ENCODE peak calls at places on chromosomes 16 and 17, in four cellular contexts. G is GM12878, K is K562, S is endothelial cell of umbilical vein. Z is an unnamed sample.

GRCh38 chr16:23269248-23270091 is 32.6 kb upstream of the SCNN1B start:
- DNase-seq in G (no peak), K (peak; percentile 20), S (no peak), Z (no peak)

GRCh38 chr16:59164461-59164860 is 430.3 kb upstream of the GOT2 start:
- DNase-seq in G (no peak), K (peak; percentile 1), S (peak; percentile 15), Z (no peak)

GRCh38 chr17:61487668-61488595 is 35.7 kb downstream of the TBX4 start:
- DNase-seq in G (no peak), K (no peak), S (no peak), Z (no peak)

GRCh38 chr16:22614271-22614947 is 103.7 kb downstream of the NPIPB5 start:
- DNase-seq in G (no peak), K (no peak), S (no peak), Z (no peak)

GRCh38 chr17:80504671-80505413 is 28.4 kb upstream of the NPTX1 start:
- DNase-seq in G (no peak), K (no peak), S (no peak), Z (peak; percentile 85)

GRCh38 chr16:75244844-75245758 is 6.3 kb downstream of the BCAR1 start:
- DNase-seq in G (no peak), K (no peak), S (peak; percentile 94), Z (peak; percentile 98)

GRCh38 chr16:47887496-47887895 is 268.3 kb downstream of the ABCC12 start:
- DNase-seq in G (no peak), K (no peak), S (no peak), Z (peak; percentile 33)

GRCh38 chr17:71188811-71189492 is 931.9 kb upstream of the SOX9 start:
- DNase-seq in G (no peak), K (no peak), S (no peak), Z (peak; percentile 95)

GRCh38 chr16:19555938-19556778 is 655 bp downstream of the VPS35L start:
- DNase-seq in G (peak; percentile 13), K (peak; percentile 85), S (peak; percentile 52), Z (peak; percentile 26)

GRCh38 chr16:85079785-85080602 is 32.3 kb downstream of the CIBAR2 start:
- DNase-seq in G (no peak), K (no peak), S (no peak), Z (no peak)

GRCh38 chr16:2690852-2691251 is 8.5 kb downstream of the KCTD5 start:
- DNase-seq in G (no peak), K (no peak), S (no peak), Z (no peak)

GRCh38 chr17:63516910-63517824 is 6.0 kb upstream of the KCNH6 start:
- DNase-seq in G (peak; percentile 19), K (no peak), S (no peak), Z (peak; percentile 86)

GRCh38 chr16:3274947-3275346 is 8.3 kb upstream of the ZNF263 start:
- DNase-seq in G (no peak), K (no peak), S (no peak), Z (no peak)

GRCh38 chr16:54107803-54108202 is 178.8 kb downstream of the IRX3 start:
- DNase-seq in G (no peak), K (no peak), S (no peak), Z (no peak)

GRCh38 chr16:89697616-89698331 is 3.7 kb downstream of the SPATA2L start:
- DNase-seq in G (no peak), K (no peak), S (no peak), Z (no peak)

GRCh38 chr16:67088551-67088950 is 21.2 kb upstream of the PHAF1 start:
- DNase-seq in G (no peak), K (no peak), S (no peak), Z (no peak)

GRCh38 chr17:77744268-77744988 is 214.1 kb upstream of the TNRC6C start:
- DNase-seq in G (no peak), K (no peak), S (no peak), Z (no peak)

GRCh38 chr17:81673561-81674258 is 7.2 kb downstream of the CCDC137 start:
- DNase-seq in G (no peak), K (no peak), S (no peak), Z (no peak)

GRCh38 chr17:81672504-81672903 is 6.0 kb downstream of the CCDC137 start:
- DNase-seq in G (no peak), K (no peak), S (no peak), Z (no peak)

GRCh38 chr17:81667754-81668153 is 1.2 kb downstream of the CCDC137 start:
- DNase-seq in G (no peak), K (peak; percentile 80), S (no peak), Z (no peak)

GRCh38 chr17:81676906-81677305 is 6.7 kb downstream of the ARL16 start:
- DNase-seq in G (no peak), K (no peak), S (no peak), Z (no peak)

DNA sequence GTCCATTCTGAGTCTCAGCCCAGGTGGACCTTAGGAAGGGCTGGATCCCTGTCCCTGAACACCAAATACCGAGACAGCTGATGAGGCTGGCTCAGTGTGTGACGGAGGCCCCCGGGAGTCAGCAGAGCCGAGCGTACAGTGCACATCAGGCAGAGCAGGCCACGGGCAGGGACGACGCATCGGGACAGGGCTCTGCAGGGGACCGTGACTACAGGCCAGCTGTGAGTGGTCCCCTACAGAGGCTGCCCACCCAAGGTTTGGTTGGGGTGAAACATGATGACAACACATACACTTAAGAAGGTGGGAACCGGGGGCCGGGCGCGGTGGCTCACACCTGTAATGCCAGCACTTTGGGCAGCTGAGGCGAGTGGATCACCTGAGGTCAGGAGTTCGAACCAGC is 6.4 kb downstream of the CCDC137 start:
- DNase-seq in G (no peak), K (no peak), S (no peak), Z (no peak)
- TF ChIP-seq FOS in G (no peak), K (no peak), S (no peak), Z (no peak)

DNA sequence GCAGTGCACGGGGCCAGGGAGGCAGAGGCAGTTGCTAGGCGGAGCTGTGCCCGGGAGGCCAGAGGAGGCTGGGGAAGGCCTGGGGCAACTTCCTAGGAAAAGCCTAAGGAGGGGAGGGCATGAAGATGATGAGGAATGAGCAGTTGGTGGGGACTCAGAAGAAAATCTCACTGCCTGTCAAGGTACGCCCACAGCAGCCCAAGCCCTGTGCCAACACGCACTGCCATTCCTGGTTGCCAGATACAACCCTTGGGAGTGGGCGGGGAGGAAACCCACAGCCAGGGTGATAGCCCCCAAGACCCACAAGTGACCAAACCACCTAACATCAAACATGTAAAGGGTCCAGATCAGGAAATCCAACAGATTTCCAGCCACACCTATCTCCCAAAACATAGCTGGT is 36.2 kb downstream of the SMPD3 start:
- DNase-seq in G (no peak), K (no peak), S (no peak), Z (no peak)
- TF ChIP-seq FOS in G (no peak), K (no peak), S (no peak), Z (no peak)

DNA sequence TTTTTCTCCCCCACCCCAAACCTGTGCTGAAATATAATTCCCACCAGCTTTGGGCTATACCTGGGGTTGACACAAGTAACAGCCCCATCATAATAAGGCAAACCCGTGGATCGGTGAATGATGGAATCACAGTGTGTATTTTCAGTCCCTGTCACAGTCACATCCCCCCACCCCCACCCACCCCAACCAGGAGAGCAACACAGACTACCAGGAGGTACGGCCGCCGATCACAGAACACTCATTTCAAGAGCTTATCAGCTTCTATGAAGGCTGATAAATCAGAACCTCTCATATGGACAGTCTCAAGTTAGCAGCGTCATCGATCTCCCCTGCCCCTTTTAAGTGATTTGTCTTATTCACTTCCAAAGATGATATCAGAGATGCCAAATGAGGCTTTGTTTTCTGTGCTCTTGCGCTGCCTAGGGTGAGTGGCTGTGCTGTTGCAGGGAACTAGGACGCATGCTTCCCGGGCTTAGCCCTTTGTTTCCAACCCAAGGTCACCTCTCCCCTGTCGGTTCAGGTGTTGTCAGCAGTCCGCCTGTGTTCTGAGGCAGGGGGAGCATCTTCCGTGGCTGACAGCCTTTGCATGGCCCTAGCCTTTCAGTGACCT is 26.8 kb upstream of the PMFBP1 start:
- DNase-seq in G (no peak), K (no peak), S (no peak), Z (no peak)
- TF ChIP-seq FOS in G (no peak), K (no peak), S (no peak), Z (no peak)

DNA sequence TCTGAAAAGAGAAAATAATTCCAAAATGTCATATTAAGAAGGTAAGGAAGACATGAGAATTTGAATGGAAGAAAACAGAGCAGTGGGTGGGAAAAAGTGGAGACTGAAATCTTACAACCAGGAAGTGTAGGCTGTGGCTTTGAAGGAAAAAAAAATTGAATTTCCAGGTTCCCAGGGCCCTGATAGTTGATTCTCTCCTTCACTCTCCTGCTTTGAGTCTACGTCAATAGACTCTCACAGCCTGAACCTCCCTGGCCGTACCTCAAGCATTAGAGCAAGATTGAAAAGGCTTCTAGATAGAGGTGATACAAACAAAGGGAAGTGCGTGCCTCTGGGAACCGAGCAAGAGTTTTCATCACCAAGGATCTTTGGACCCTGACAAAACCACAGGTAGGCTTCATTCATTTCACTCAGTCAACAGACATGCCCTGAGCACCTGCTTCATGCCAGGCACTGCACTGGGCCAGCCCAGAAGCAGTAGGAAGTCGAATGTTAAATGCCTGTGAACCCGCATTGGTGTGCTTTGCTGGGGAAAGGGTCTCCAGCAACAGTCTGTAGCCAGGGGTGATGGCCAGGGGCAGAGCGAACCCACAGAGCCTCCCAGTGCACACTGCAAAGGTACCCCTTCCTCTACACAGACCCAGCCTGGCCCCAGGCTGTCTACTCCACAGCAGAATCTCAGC is 163.9 kb downstream of the SLC39A11 start:
- DNase-seq in G (no peak), K (no peak), S (no peak), Z (no peak)
- TF ChIP-seq FOS in G (no peak), K (no peak), S (no peak), Z (no peak)

GRCh38 chr16:82583415-82583814 is 43.4 kb upstream of the CDH13 start:
- DNase-seq in G (no peak), K (no peak), S (no peak), Z (peak; percentile 28)

GRCh38 chr16:82582971-82583370 is 43.8 kb upstream of the CDH13 start:
- DNase-seq in G (no peak), K (no peak), S (no peak), Z (no peak)

GRCh38 chr16:82584553-82585152 is 42.1 kb upstream of the CDH13 start:
- DNase-seq in G (no peak), K (no peak), S (no peak), Z (no peak)

GRCh38 chr16:82585675-82586074 is 41.1 kb upstream of the CDH13 start:
- DNase-seq in G (no peak), K (no peak), S (no peak), Z (peak; percentile 88)

GRCh38 chr16:82580293-82580900 is 46.4 kb upstream of the CDH13 start:
- DNase-seq in G (no peak), K (no peak), S (peak; percentile 15), Z (no peak)
- TF ChIP-seq FOS in G (no peak), K (no peak), S (no peak), Z (no peak)

GRCh38 chr17:32541640-32542039 is 54.8 kb downstream of the CDK5R1 start:
- DNase-seq in G (no peak), K (no peak), S (no peak), Z (no peak)
- TF ChIP-seq FOS in G (no peak), K (no peak), S (no peak), Z (no peak)